ENCODE peak calls at places on chromosome 15, in nine cellular contexts. V, W, X, F, S, U, Z, Q and G are unnamed samples.

GRCh38 chr15:57340673-57341259 is 35.5 kb upstream of the CGNL1 start:
- DNase-seq in V (peak; percentile 76), W (peak; percentile 52), X (peak; percentile 36), F (no peak), S (no peak), U (peak; percentile 56), Z (no peak), Q (no peak), G (peak; percentile 70)

GRCh38 chr15:78034495-78035191 is 42.9 kb downstream of the TBC1D2B start:
- DNase-seq in V (no peak), W (no peak), X (no peak), F (peak; percentile 68), S (peak; percentile 57), U (no peak), Z (no peak), Q (no peak), G (no peak)

GRCh38 chr15:101206173-101206572 is 45.7 kb downstream of the CHSY1 start:
- DNase-seq in V (peak; percentile 38), W (no peak), X (no peak), F (no peak), S (no peak), U (no peak), Z (no peak), Q (no peak), G (no peak)

GRCh38 chr15:31740203-31740602 is 290.1 kb upstream of the CHRNA7 start:
- DNase-seq in V (peak; percentile 13), W (peak; percentile 74), X (no peak), F (no peak), S (no peak), U (no peak), Z (no peak), Q (no peak), G (peak; percentile 51)

GRCh38 chr15:55791576-55792400 is 48.8 kb upstream of the PRTG start:
- DNase-seq in V (peak; percentile 93), W (no peak), X (no peak), F (no peak), S (no peak), U (peak; percentile 78), Z (no peak), Q (peak; percentile 80), G (no peak)

GRCh38 chr15:73792429-73792828 is 39.3 kb upstream of the INSYN1 start:
- DNase-seq in V (no peak), W (no peak), X (no peak), F (no peak), S (peak; percentile 82), U (no peak), Z (no peak), Q (no peak), G (no peak)

GRCh38 chr15:77819271-77819806 is 186.6 kb upstream of the LINGO1 start:
- DNase-seq in V (no peak), W (peak; percentile 48), X (no peak), F (no peak), S (no peak), U (no peak), Z (no peak), Q (no peak), G (peak; percentile 71)

GRCh38 chr15:77855871-77856270 is 221.6 kb downstream of the TBC1D2B start:
- DNase-seq in V (no peak), W (no peak), X (no peak), F (no peak), S (peak; percentile 20), U (no peak), Z (no peak), Q (no peak), G (no peak)

GRCh38 chr15:99105516-99106341 is 849 bp downstream of the SYNM start:
- DNase-seq in V (peak; percentile 68), W (peak; percentile 65), X (no peak), F (no peak), S (peak; percentile 86), U (no peak), Z (no peak), Q (no peak), G (peak; percentile 89)

GRCh38 chr15:101710806-101711205 is 13.5 kb downstream of the TARS3 start:
- DNase-seq in V (peak; percentile 32), W (no peak), X (no peak), F (no peak), S (no peak), U (no peak), Z (no peak), Q (no peak), G (no peak)

GRCh38 chr15:79185199-79185598 is 94.6 kb upstream of the RASGRF1 start:
- DNase-seq in V (no peak), W (peak; percentile 21), X (no peak), F (no peak), S (no peak), U (no peak), Z (no peak), Q (no peak), G (peak; percentile 25)

GRCh38 chr15:40787991-40788390 is 18.2 kb downstream of the C15orf62 start:
- DNase-seq in V (no peak), W (no peak), X (no peak), F (no peak), S (peak; percentile 9), U (no peak), Z (no peak), Q (no peak), G (peak; percentile 16)

GRCh38 chr15:40787344-40787841 is 17.6 kb downstream of the C15orf62 start:
- DNase-seq in V (peak; percentile 84), W (no peak), X (no peak), F (no peak), S (peak; percentile 47), U (peak; percentile 98), Z (no peak), Q (peak; percentile 83), G (no peak)

GRCh38 chr15:40785814-40786213 is 16.0 kb downstream of the C15orf62 start:
- DNase-seq in V (no peak), W (no peak), X (no peak), F (no peak), S (no peak), U (no peak), Z (no peak), Q (no peak), G (no peak)

GRCh38 chr15:40782609-40783227 is 12.9 kb downstream of the C15orf62 start:
- DNase-seq in V (peak; percentile 32), W (no peak), X (no peak), F (peak; percentile 70), S (peak; percentile 70), U (peak; percentile 83), Z (no peak), Q (no peak), G (peak; percentile 79)

DNA sequence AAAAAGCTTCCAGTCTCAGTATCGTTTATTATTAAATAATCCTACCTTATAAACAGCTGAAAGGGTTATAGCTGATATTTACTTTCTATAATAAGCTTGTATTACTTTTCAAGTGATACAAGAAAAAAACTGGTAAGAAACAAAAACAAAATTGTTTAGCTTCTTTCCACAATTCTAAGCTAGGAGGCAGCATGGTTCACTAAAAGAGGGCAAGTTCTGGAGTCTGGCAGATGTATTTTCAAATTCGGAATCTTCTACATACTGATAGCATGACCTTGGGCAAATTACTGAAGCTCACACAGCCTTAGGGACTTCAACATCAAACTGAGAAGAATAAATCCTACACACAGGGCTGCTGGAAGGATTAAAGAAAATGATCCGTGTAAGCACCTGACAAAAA is 15.4 kb downstream of the C15orf62 start:
- DNase-seq in V (no peak), W (no peak), X (no peak), F (no peak), S (no peak), U (peak; percentile 38), Z (no peak), Q (no peak), G (no peak)
- TF ChIP-seq CTCF in V (no peak), W (no peak), X (no peak), F (no peak), S (no peak), U (no peak), Z (no peak), Q (peak; percentile 3), G (no peak)

DNA sequence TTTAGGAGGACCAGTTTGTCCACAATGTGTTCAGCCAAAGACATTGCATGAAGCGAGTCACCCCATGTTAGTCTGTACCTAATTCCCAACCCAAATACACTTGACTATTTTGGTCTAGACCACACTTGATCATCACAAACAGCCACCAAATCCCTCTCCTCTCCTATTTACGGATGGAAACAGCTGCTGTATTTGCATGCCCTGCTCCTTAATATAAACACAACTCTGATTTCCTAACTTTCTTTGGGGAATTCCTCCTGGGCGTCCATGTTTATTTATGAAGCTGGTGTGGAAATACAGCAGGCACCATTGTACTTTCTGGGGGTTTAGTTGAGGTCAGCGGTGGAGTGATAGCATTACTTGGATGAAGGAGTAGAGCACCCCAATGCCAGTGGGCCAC is 235.2 kb downstream of the TLE3 start:
- DNase-seq in V (peak; percentile 40), W (no peak), X (no peak), F (no peak), S (no peak), U (peak; percentile 7), Z (no peak), Q (no peak), G (no peak)
- TF ChIP-seq CTCF in V (no peak), W (no peak), X (no peak), F (no peak), S (no peak), U (no peak), Z (no peak), Q (no peak), G (no peak)

GRCh38 chr15:22229971-22230815 is 149.9 kb downstream of the OR4M2 start:
- DNase-seq in V (no peak), W (no peak), X (no peak), F (peak; percentile 23), S (no peak), U (peak; percentile 29), Z (no peak), Q (no peak), G (no peak)

GRCh38 chr15:22227411-22227810 is 147.1 kb downstream of the OR4M2 start:
- DNase-seq in V (no peak), W (peak; percentile 7), X (no peak), F (peak; percentile 44), S (no peak), U (no peak), Z (no peak), Q (no peak), G (no peak)

GRCh38 chr15:22227961-22228762 is 147.8 kb downstream of the OR4M2 start:
- DNase-seq in V (no peak), W (peak; percentile 8), X (no peak), F (peak; percentile 41), S (no peak), U (no peak), Z (no peak), Q (no peak), G (no peak)

GRCh38 chr15:22226034-22226790 is 145.9 kb downstream of the OR4M2 start:
- DNase-seq in V (no peak), W (peak; percentile 6), X (no peak), F (peak; percentile 41), S (no peak), U (no peak), Z (no peak), Q (no peak), G (no peak)

GRCh38 chr15:22224241-22224671 is 143.9 kb downstream of the OR4M2 start:
- DNase-seq in V (no peak), W (peak; percentile 8), X (no peak), F (peak; percentile 36), S (peak; percentile 24), U (peak; percentile 57), Z (no peak), Q (no peak), G (no peak)
- TF ChIP-seq CTCF in V (no peak), W (no peak), X (no peak), F (no peak), S (no peak), U (peak; percentile 32), Z (no peak), Q (no peak), G (no peak)

DNA sequence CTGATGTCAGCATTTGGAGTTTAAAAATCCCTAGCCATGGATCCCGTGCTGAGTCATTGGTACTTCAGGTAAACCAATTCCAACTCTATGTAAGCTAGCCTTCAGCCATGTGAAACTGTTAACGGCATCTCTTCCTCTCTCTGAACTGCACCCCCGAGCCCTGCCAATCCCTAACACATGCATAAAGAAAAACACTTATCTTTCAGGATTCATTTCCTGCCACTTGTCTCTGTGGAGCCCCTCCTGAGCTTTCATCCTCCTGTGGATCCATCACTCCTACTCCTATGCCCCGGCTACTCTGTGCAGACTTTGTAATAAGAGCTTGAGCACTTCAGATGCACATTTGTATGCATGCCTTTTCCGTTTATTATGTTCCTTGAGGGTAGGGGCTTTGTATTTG is 119.1 kb downstream of the AKAP13 start:
- DNase-seq in V (no peak), W (no peak), X (no peak), F (no peak), S (no peak), U (no peak), Z (no peak), Q (no peak), G (no peak)
- TF ChIP-seq CTCF in V (no peak), W (no peak), X (no peak), F (no peak), S (no peak), U (no peak), Z (no peak), Q (no peak), G (no peak)